ENCODE peak calls at places on chromosomes 12 and 14, in ten cellular contexts. X, Y, P, G, F, H, V, S, L and T are unnamed samples.

GRCh38 chr12:42039146-42039545 is 105.5 kb downstream of the GXYLT1 start:
- DNase-seq in X (no peak), Y (no peak), S (peak; percentile 59), G (peak; percentile 71), L (peak; percentile 10), V (no peak), P (no peak), F (peak; percentile 43), H (peak; percentile 28), T (peak; percentile 83)

GRCh38 chr12:123064356-123064755 is 83.9 kb downstream of the ARL6IP4 start:
- DNase-seq in V (no peak), P (no peak), H (no peak), G (no peak), L (no peak), F (no peak), S (no peak), Y (peak; percentile 88), X (no peak), T (no peak)

GRCh38 chr12:88501976-88502938 is 78.0 kb downstream of the KITLG start:
- DNase-seq in X (peak; percentile 14), Y (no peak), P (no peak), F (no peak), V (no peak), L (no peak), G (peak; percentile 14), H (peak; percentile 43), S (no peak), T (peak; percentile 47)

GRCh38 chr14:27688823-27689444 is 1077.7 kb upstream of the FOXG1 start:
- DNase-seq in V (no peak), S (no peak), H (no peak), L (no peak), Y (no peak), F (no peak), P (no peak), X (no peak), G (no peak), T (no peak)

GRCh38 chr14:73787760-73788508 is 63.7 kb upstream of the PTGR2 start:
- DNase-seq in L (peak; percentile 57), S (peak; percentile 37), G (peak; percentile 64), Y (no peak), P (no peak), F (no peak), V (no peak), H (peak; percentile 75), X (no peak), T (peak; percentile 52)

GRCh38 chr12:12881495-12881894 is 9.9 kb upstream of the GPRC5A start:
- DNase-seq in Y (no peak), G (peak; percentile 49), L (peak; percentile 74), V (no peak), P (no peak), S (no peak), F (no peak), H (peak; percentile 41), X (no peak), T (peak; percentile 68)

GRCh38 chr12:27424631-27425230 is 21.8 kb upstream of the SMCO2 start:
- DNase-seq in X (peak; percentile 32), G (peak; percentile 87), S (peak; percentile 47), F (peak; percentile 67), V (no peak), Y (no peak), P (peak; percentile 50), H (peak; percentile 76), L (peak; percentile 44), T (peak; percentile 54)

GRCh38 chr12:110874351-110874750 is 27.6 kb downstream of the CCDC63 start:
- DNase-seq in L (no peak), F (no peak), P (no peak), H (no peak), S (no peak), G (no peak), V (no peak), X (no peak), Y (no peak), T (no peak)

GRCh38 chr12:77442633-77443032 is 377.3 kb upstream of the E2F7 start:
- DNase-seq in S (no peak), V (no peak), P (no peak), H (no peak), Y (no peak), L (peak; percentile 13), F (peak; percentile 3), G (no peak), X (no peak), T (no peak)

GRCh38 chr14:101780390-101780789 is 18.9 kb downstream of the PPP2R5C start:
- DNase-seq in F (no peak), G (no peak), H (no peak), V (no peak), X (no peak), S (no peak), Y (no peak), L (no peak), P (no peak), T (no peak)

GRCh38 chr14:102540310-102541028 is 30.9 kb upstream of the ANKRD9 start:
- DNase-seq in X (no peak), Y (no peak), F (no peak), P (no peak), G (peak; percentile 37), L (no peak), S (no peak), V (no peak), H (no peak), T (peak; percentile 90)

GRCh38 chr14:105378199-105378598 is 20.1 kb upstream of the TEX22 start:
- DNase-seq in V (no peak), G (no peak), L (no peak), S (no peak), P (no peak), F (no peak), Y (no peak), X (no peak), H (no peak), T (no peak)

GRCh38 chr14:105377555-105378182 is 20.7 kb upstream of the TEX22 start:
- DNase-seq in V (no peak), G (no peak), F (no peak), L (no peak), H (no peak), P (no peak), X (no peak), Y (no peak), S (no peak), T (no peak)

GRCh38 chr14:105378873-105379685 is 19.3 kb upstream of the TEX22 start:
- DNase-seq in H (no peak), Y (no peak), V (no peak), G (no peak), X (no peak), L (no peak), S (no peak), P (no peak), F (no peak), T (no peak)

GRCh38 chr14:105375635-105376057 is 22.7 kb upstream of the TEX22 start:
- DNase-seq in L (no peak), H (no peak), G (peak; percentile 9), X (no peak), Y (no peak), V (no peak), P (no peak), S (peak; percentile 18), F (no peak), T (no peak)

GRCh38 chr14:105376521-105377440 is 21.6 kb upstream of the TEX22 start:
- DNase-seq in P (no peak), G (no peak), L (no peak), H (no peak), X (no peak), V (no peak), S (no peak), F (no peak), Y (no peak), T (no peak)
- TF ChIP-seq CTCF in P (no peak), G (no peak), L (no peak), H (no peak), X (no peak), V (no peak), S (no peak), F (no peak), Y (no peak), T (no peak)

GRCh38 chr12:56589783-56590182 is 40.3 kb downstream of the BAZ2A start:
- DNase-seq in V (no peak), P (no peak), S (no peak), L (no peak), X (no peak), Y (no peak), H (no peak), G (no peak), F (no peak), T (no peak)

GRCh38 chr12:56593909-56594621 is 36.1 kb downstream of the BAZ2A start:
- DNase-seq in S (peak; percentile 85), F (no peak), H (peak; percentile 78), Y (no peak), G (peak; percentile 88), L (peak; percentile 75), X (peak; percentile 39), V (no peak), P (peak; percentile 77), T (peak; percentile 62)

GRCh38 chr12:56591961-56592360 is 38.2 kb downstream of the BAZ2A start:
- DNase-seq in G (no peak), X (no peak), L (no peak), Y (no peak), V (no peak), H (no peak), P (no peak), F (no peak), S (no peak), T (no peak)

GRCh38 chr12:56590237-56590830 is 39.8 kb downstream of the BAZ2A start:
- DNase-seq in G (peak; percentile 64), F (no peak), S (peak; percentile 23), P (peak; percentile 12), X (no peak), L (no peak), Y (no peak), V (no peak), H (no peak), T (peak; percentile 59)

DNA sequence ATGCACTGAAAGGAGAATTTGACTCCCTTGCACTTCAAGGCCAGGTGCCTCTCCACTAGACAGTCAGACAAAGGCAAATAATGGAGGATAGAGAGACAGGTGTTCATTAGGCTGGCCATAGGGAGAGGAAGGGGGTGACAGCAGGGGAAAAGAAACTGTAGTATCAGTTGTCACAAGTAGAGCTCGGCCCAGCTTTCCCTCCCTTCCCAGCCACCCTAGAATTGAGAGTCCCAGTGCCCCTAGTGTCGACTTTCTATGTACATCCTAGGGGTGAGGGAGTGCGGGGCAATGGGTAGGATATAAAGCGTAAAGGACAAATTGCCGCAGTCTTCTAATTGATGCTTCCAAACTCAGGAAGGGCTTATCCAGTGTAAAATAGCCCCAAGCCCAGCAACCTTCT is 39.0 kb downstream of the BAZ2A start:
- DNase-seq in H (no peak), S (no peak), F (no peak), G (no peak), X (no peak), V (no peak), Y (no peak), P (no peak), L (no peak), T (no peak)
- TF ChIP-seq CTCF in H (no peak), S (no peak), F (no peak), G (no peak), X (no peak), V (no peak), Y (no peak), P (no peak), L (no peak), T (no peak)

GRCh38 chr12:102522768-102523167 is 42.4 kb upstream of the IGF1 start:
- DNase-seq in S (no peak), H (no peak), F (no peak), P (no peak), Y (no peak), L (no peak), G (no peak), V (no peak), X (no peak), T (no peak)
- TF ChIP-seq CTCF in S (no peak), H (no peak), F (no peak), P (no peak), Y (no peak), L (no peak), G (no peak), V (no peak), X (no peak), T (no peak)

GRCh38 chr14:86057018-86057667 is 527.2 kb downstream of the FLRT2 start:
- DNase-seq in G (peak; percentile 62), L (no peak), H (peak; percentile 38), P (peak; percentile 63), F (peak; percentile 0), S (no peak), X (no peak), V (no peak), Y (no peak), T (peak; percentile 55)
- TF ChIP-seq CTCF in G (peak; percentile 98), L (peak; percentile 64), H (peak; percentile 85), P (peak; percentile 76), F (peak; percentile 69), S (peak; percentile 85), X (peak; percentile 79), V (no peak), Y (peak; percentile 58), T (peak; percentile 75)